ENCODE peak calls at places on chromosome 16, in five cellular contexts. One of them, this sample, is unnamed.

GRCh38 chr16:30173054-30173453 is 10.3 kb upstream of the CORO1A start:
- DNase-seq in NT2/D1: no peak
- DNase-seq in AG08395: no peak
- DNase-seq in Calu3: no peak
- DNase-seq in trophoblast cell: no peak
- DNase-seq in this sample: no peak

GRCh38 chr16:85195884-85196816 is 83.9 kb upstream of the CIBAR2 start:
- DNase-seq in NT2/D1: no peak
- DNase-seq in AG08395: peak; percentile 57
- DNase-seq in Calu3: no peak
- DNase-seq in trophoblast cell: no peak
- DNase-seq in this sample: peak; percentile 82

GRCh38 chr16:70795513-70795912 is 5.4 kb downstream of the VAC14 start:
- DNase-seq in NT2/D1: no peak
- DNase-seq in AG08395: no peak
- DNase-seq in Calu3: no peak
- DNase-seq in trophoblast cell: no peak
- DNase-seq in this sample: no peak

GRCh38 chr16:75113046-75113491 is 3.5 kb downstream of the LDHD start:
- DNase-seq in NT2/D1: no peak
- DNase-seq in AG08395: no peak
- DNase-seq in Calu3: no peak
- DNase-seq in trophoblast cell: no peak
- DNase-seq in this sample: no peak

GRCh38 chr16:51814617-51815016 is 663.5 kb upstream of the SALL1 start:
- DNase-seq in NT2/D1: no peak
- DNase-seq in AG08395: no peak
- DNase-seq in Calu3: no peak
- DNase-seq in trophoblast cell: no peak
- DNase-seq in this sample: no peak

GRCh38 chr16:75070055-75070841 is 46.3 kb downstream of the LDHD start:
- DNase-seq in NT2/D1: no peak
- DNase-seq in AG08395: no peak
- DNase-seq in Calu3: no peak
- DNase-seq in trophoblast cell: peak; percentile 65
- DNase-seq in this sample: no peak

GRCh38 chr16:24993722-24994686 is 21.2 kb downstream of the ARHGAP17 start:
- DNase-seq in NT2/D1: no peak
- DNase-seq in AG08395: peak; percentile 94
- DNase-seq in Calu3: peak; percentile 50
- DNase-seq in trophoblast cell: no peak
- DNase-seq in this sample: no peak

GRCh38 chr16:48076455-48077012 is 79.3 kb downstream of the ABCC12 start:
- DNase-seq in NT2/D1: no peak
- DNase-seq in AG08395: peak; percentile 21
- DNase-seq in Calu3: no peak
- DNase-seq in trophoblast cell: no peak
- DNase-seq in this sample: no peak

This sample was measured in breast epithelium.